ENCODE peak calls at places on chromosomes 5 and 9, in nine cellular contexts. One of them, this sample, is unnamed.

GRCh38 chr5:1514027-1514818 is 9.5 kb downstream of the LPCAT1 start:
- DNase-seq in GM12865: no peak
- DNase-seq in activated naive CD8-positive, alpha-beta T cell treated with anti-CD3 and anti-CD28 coated beads, Interleukin-2, amount 50 U/mL, for 24 hours: peak
- DNase-seq in bronchial epithelial cell: no peak
- DNase-seq in aorta: peak
- DNase-seq in PC-3: no peak
- DNase-seq in ACHN: no peak
- DNase-seq in naive B cell: no peak
- DNase-seq in hepatocyte: no peak
- DNase-seq in this sample: no peak

GRCh38 chr5:55232194-55232984 is 1.0 kb downstream of the CCNO start:
- DNase-seq in GM12865: no peak
- DNase-seq in activated naive CD8-positive, alpha-beta T cell treated with anti-CD3 and anti-CD28 coated beads, Interleukin-2, amount 50 U/mL, for 24 hours: no peak
- DNase-seq in bronchial epithelial cell: peak
- DNase-seq in aorta: peak
- DNase-seq in PC-3: peak
- DNase-seq in ACHN: peak
- DNase-seq in naive B cell: no peak
- DNase-seq in hepatocyte: peak
- DNase-seq in this sample: no peak

GRCh38 chr9:18994263-18994916 is 38.6 kb downstream of the SAXO1 start:
- DNase-seq in GM12865: no peak
- DNase-seq in activated naive CD8-positive, alpha-beta T cell treated with anti-CD3 and anti-CD28 coated beads, Interleukin-2, amount 50 U/mL, for 24 hours: no peak
- DNase-seq in bronchial epithelial cell: no peak
- DNase-seq in aorta: no peak
- DNase-seq in PC-3: no peak
- DNase-seq in ACHN: no peak
- DNase-seq in naive B cell: no peak
- DNase-seq in hepatocyte: no peak
- DNase-seq in this sample: no peak

GRCh38 chr5:31937703-31938102 is 236.4 kb downstream of the GOLPH3 start:
- DNase-seq in GM12865: no peak
- DNase-seq in activated naive CD8-positive, alpha-beta T cell treated with anti-CD3 and anti-CD28 coated beads, Interleukin-2, amount 50 U/mL, for 24 hours: no peak
- DNase-seq in bronchial epithelial cell: no peak
- DNase-seq in aorta: no peak
- DNase-seq in PC-3: no peak
- DNase-seq in ACHN: no peak
- DNase-seq in naive B cell: no peak
- DNase-seq in hepatocyte: no peak
- DNase-seq in this sample: no peak

GRCh38 chr5:10736354-10736753 is 24.7 kb downstream of the DAP start:
- DNase-seq in GM12865: no peak
- DNase-seq in activated naive CD8-positive, alpha-beta T cell treated with anti-CD3 and anti-CD28 coated beads, Interleukin-2, amount 50 U/mL, for 24 hours: no peak
- DNase-seq in bronchial epithelial cell: no peak
- DNase-seq in aorta: no peak
- DNase-seq in PC-3: no peak
- DNase-seq in ACHN: no peak
- DNase-seq in naive B cell: no peak
- DNase-seq in hepatocyte: no peak
- DNase-seq in this sample: peak

GRCh38 chr9:133269537-133270357 is 5.3 kb downstream of the ABO start:
- DNase-seq in GM12865: no peak
- DNase-seq in activated naive CD8-positive, alpha-beta T cell treated with anti-CD3 and anti-CD28 coated beads, Interleukin-2, amount 50 U/mL, for 24 hours: no peak
- DNase-seq in bronchial epithelial cell: peak
- DNase-seq in aorta: no peak
- DNase-seq in PC-3: no peak
- DNase-seq in ACHN: peak
- DNase-seq in naive B cell: no peak
- DNase-seq in hepatocyte: no peak
- DNase-seq in this sample: no peak

GRCh38 chr5:45288746-45289145 is 407.4 kb downstream of the HCN1 start:
- DNase-seq in GM12865: no peak
- DNase-seq in activated naive CD8-positive, alpha-beta T cell treated with anti-CD3 and anti-CD28 coated beads, Interleukin-2, amount 50 U/mL, for 24 hours: no peak
- DNase-seq in bronchial epithelial cell: no peak
- DNase-seq in aorta: no peak
- DNase-seq in PC-3: no peak
- DNase-seq in ACHN: no peak
- DNase-seq in naive B cell: no peak
- DNase-seq in hepatocyte: no peak
- DNase-seq in this sample: peak

GRCh38 chr9:73151653-73152382 is at the start of gene ANXA1:
- DNase-seq in GM12865: no peak
- DNase-seq in activated naive CD8-positive, alpha-beta T cell treated with anti-CD3 and anti-CD28 coated beads, Interleukin-2, amount 50 U/mL, for 24 hours: no peak
- DNase-seq in bronchial epithelial cell: peak
- DNase-seq in aorta: no peak
- DNase-seq in PC-3: peak
- DNase-seq in ACHN: peak
- DNase-seq in naive B cell: no peak
- DNase-seq in hepatocyte: peak
- DNase-seq in this sample: no peak

GRCh38 chr9:99855467-99856176 is 33.9 kb downstream of the NR4A3 start:
- DNase-seq in GM12865: no peak
- DNase-seq in activated naive CD8-positive, alpha-beta T cell treated with anti-CD3 and anti-CD28 coated beads, Interleukin-2, amount 50 U/mL, for 24 hours: no peak
- DNase-seq in bronchial epithelial cell: no peak
- DNase-seq in aorta: no peak
- DNase-seq in PC-3: no peak
- DNase-seq in ACHN: no peak
- DNase-seq in naive B cell: no peak
- DNase-seq in hepatocyte: no peak
- DNase-seq in this sample: no peak

GRCh38 chr5:1380011-1380817 is 35.3 kb upstream of the CLPTM1L start:
- DNase-seq in GM12865: peak
- DNase-seq in activated naive CD8-positive, alpha-beta T cell treated with anti-CD3 and anti-CD28 coated beads, Interleukin-2, amount 50 U/mL, for 24 hours: peak
- DNase-seq in bronchial epithelial cell: no peak
- DNase-seq in aorta: no peak
- DNase-seq in PC-3: no peak
- DNase-seq in ACHN: peak
- DNase-seq in naive B cell: peak
- DNase-seq in hepatocyte: peak
- DNase-seq in this sample: no peak

GRCh38 chr5:28954074-28954473 is 1915.7 kb upstream of the CDH9 start:
- DNase-seq in GM12865: no peak
- DNase-seq in activated naive CD8-positive, alpha-beta T cell treated with anti-CD3 and anti-CD28 coated beads, Interleukin-2, amount 50 U/mL, for 24 hours: no peak
- DNase-seq in bronchial epithelial cell: no peak
- DNase-seq in aorta: no peak
- DNase-seq in PC-3: peak
- DNase-seq in ACHN: no peak
- DNase-seq in naive B cell: no peak
- DNase-seq in hepatocyte: no peak
- DNase-seq in this sample: no peak

GRCh38 chr5:76388236-76388635 is 14.8 kb upstream of the IQGAP2 start:
- DNase-seq in GM12865: no peak
- DNase-seq in activated naive CD8-positive, alpha-beta T cell treated with anti-CD3 and anti-CD28 coated beads, Interleukin-2, amount 50 U/mL, for 24 hours: no peak
- DNase-seq in bronchial epithelial cell: peak
- DNase-seq in aorta: no peak
- DNase-seq in PC-3: peak
- DNase-seq in ACHN: no peak
- DNase-seq in naive B cell: no peak
- DNase-seq in hepatocyte: no peak
- DNase-seq in this sample: no peak

GRCh38 chr9:131237931-131238401 is 38.3 kb downstream of the FAM78A start:
- DNase-seq in GM12865: peak
- DNase-seq in activated naive CD8-positive, alpha-beta T cell treated with anti-CD3 and anti-CD28 coated beads, Interleukin-2, amount 50 U/mL, for 24 hours: peak
- DNase-seq in bronchial epithelial cell: peak
- DNase-seq in aorta: peak
- DNase-seq in PC-3: peak
- DNase-seq in ACHN: peak
- DNase-seq in naive B cell: peak
- DNase-seq in hepatocyte: peak
- DNase-seq in this sample: no peak

GRCh38 chr5:3602713-3603502 is 7.3 kb downstream of the IRX1 start:
- DNase-seq in GM12865: no peak
- DNase-seq in activated naive CD8-positive, alpha-beta T cell treated with anti-CD3 and anti-CD28 coated beads, Interleukin-2, amount 50 U/mL, for 24 hours: no peak
- DNase-seq in bronchial epithelial cell: no peak
- DNase-seq in aorta: no peak
- DNase-seq in PC-3: no peak
- DNase-seq in ACHN: no peak
- DNase-seq in naive B cell: no peak
- DNase-seq in hepatocyte: peak
- DNase-seq in this sample: no peak

GRCh38 chr9:107734231-107735014 is 244.9 kb upstream of the KLF4 start:
- DNase-seq in GM12865: no peak
- DNase-seq in activated naive CD8-positive, alpha-beta T cell treated with anti-CD3 and anti-CD28 coated beads, Interleukin-2, amount 50 U/mL, for 24 hours: no peak
- DNase-seq in bronchial epithelial cell: peak
- DNase-seq in aorta: peak
- DNase-seq in PC-3: no peak
- DNase-seq in ACHN: no peak
- DNase-seq in naive B cell: no peak
- DNase-seq in hepatocyte: peak
- DNase-seq in this sample: no peak

GRCh38 chr5:124888050-124888506 is 141.6 kb upstream of the ZNF608 start:
- DNase-seq in GM12865: no peak
- DNase-seq in activated naive CD8-positive, alpha-beta T cell treated with anti-CD3 and anti-CD28 coated beads, Interleukin-2, amount 50 U/mL, for 24 hours: no peak
- DNase-seq in bronchial epithelial cell: no peak
- DNase-seq in aorta: no peak
- DNase-seq in PC-3: no peak
- DNase-seq in ACHN: peak
- DNase-seq in naive B cell: no peak
- DNase-seq in hepatocyte: peak
- DNase-seq in this sample: no peak

GRCh38 chr9:109449036-109449798 is 48.9 kb downstream of the PTPN3 start:
- DNase-seq in GM12865: no peak
- DNase-seq in activated naive CD8-positive, alpha-beta T cell treated with anti-CD3 and anti-CD28 coated beads, Interleukin-2, amount 50 U/mL, for 24 hours: no peak
- DNase-seq in bronchial epithelial cell: peak
- DNase-seq in aorta: no peak
- DNase-seq in PC-3: no peak
- DNase-seq in ACHN: no peak
- DNase-seq in naive B cell: no peak
- DNase-seq in hepatocyte: no peak
- DNase-seq in this sample: no peak